ENCODE peak calls at places on chromosomes 6 and 20, in six cellular contexts. One of them, this sample, is unnamed.

GRCh38 chr6:16136086-16136485 is 7.2 kb downstream of the MYLIP start:
- DNase-seq in HCT116: no peak
- DNase-seq in GM12878: no peak
- DNase-seq in HepG2: no peak
- DNase-seq in K562: peak
- DNase-seq in SK-N-SH: no peak
- DNase-seq in this sample: no peak

GRCh38 chr6:88662653-88663174 is 300.7 kb downstream of the RNGTT start:
- DNase-seq in HCT116: no peak
- DNase-seq in GM12878: peak
- DNase-seq in HepG2: no peak
- DNase-seq in K562: no peak
- DNase-seq in SK-N-SH: no peak
- DNase-seq in this sample: no peak

GRCh38 chr6:169661357-169661756 is 40.5 kb downstream of the WDR27 start:
- DNase-seq in HCT116: no peak
- DNase-seq in GM12878: no peak
- DNase-seq in HepG2: no peak
- DNase-seq in K562: no peak
- DNase-seq in SK-N-SH: no peak
- DNase-seq in this sample: no peak

GRCh38 chr6:90144928-90145520 is 151.6 kb downstream of the BACH2 start:
- DNase-seq in HCT116: no peak
- DNase-seq in GM12878: no peak
- DNase-seq in HepG2: no peak
- DNase-seq in K562: no peak
- DNase-seq in SK-N-SH: no peak
- DNase-seq in this sample: no peak

GRCh38 chr20:64146936-64147451 is 17.3 kb upstream of the MYT1 start:
- DNase-seq in HCT116: no peak
- DNase-seq in GM12878: no peak
- DNase-seq in HepG2: no peak
- DNase-seq in K562: no peak
- DNase-seq in SK-N-SH: no peak
- DNase-seq in this sample: no peak

GRCh38 chr6:53903357-53903756 is 108.6 kb downstream of the LRRC1 start:
- DNase-seq in HCT116: no peak
- DNase-seq in GM12878: no peak
- DNase-seq in HepG2: no peak
- DNase-seq in K562: no peak
- DNase-seq in SK-N-SH: no peak
- DNase-seq in this sample: no peak

GRCh38 chr20:57560554-57561355 is at the start of gene PCK1:
- DNase-seq in HCT116: no peak
- DNase-seq in GM12878: no peak
- DNase-seq in HepG2: peak
- DNase-seq in K562: peak
- DNase-seq in SK-N-SH: no peak
- DNase-seq in this sample: no peak

GRCh38 chr20:57653546-57653900 is 33.3 kb upstream of the ZBP1 start:
- DNase-seq in HCT116: no peak
- DNase-seq in GM12878: no peak
- DNase-seq in HepG2: no peak
- DNase-seq in K562: no peak
- DNase-seq in SK-N-SH: peak
- DNase-seq in this sample: no peak

GRCh38 chr6:4369616-4370015 is 234.2 kb upstream of the ECI2 start:
- DNase-seq in HCT116: no peak
- DNase-seq in GM12878: no peak
- DNase-seq in HepG2: no peak
- DNase-seq in K562: no peak
- DNase-seq in SK-N-SH: no peak
- DNase-seq in this sample: peak

GRCh38 chr6:139540276-139540675 is 165.8 kb upstream of the CITED2 start:
- DNase-seq in HCT116: no peak
- DNase-seq in GM12878: peak
- DNase-seq in HepG2: no peak
- DNase-seq in K562: no peak
- DNase-seq in SK-N-SH: no peak
- DNase-seq in this sample: no peak

GRCh38 chr6:20907486-20908071 is 373.3 kb downstream of the CDKAL1 start:
- DNase-seq in HCT116: no peak
- DNase-seq in GM12878: no peak
- DNase-seq in HepG2: no peak
- DNase-seq in K562: peak
- DNase-seq in SK-N-SH: no peak
- DNase-seq in this sample: no peak

GRCh38 chr6:168223150-168223549 is 96.4 kb downstream of the DACT2 start:
- DNase-seq in HCT116: no peak
- DNase-seq in GM12878: no peak
- DNase-seq in HepG2: no peak
- DNase-seq in K562: no peak
- DNase-seq in SK-N-SH: no peak
- DNase-seq in this sample: no peak

GRCh38 chr6:168226095-168226781 is 93.3 kb downstream of the DACT2 start:
- DNase-seq in HCT116: no peak
- DNase-seq in GM12878: no peak
- DNase-seq in HepG2: no peak
- DNase-seq in K562: no peak
- DNase-seq in SK-N-SH: no peak
- DNase-seq in this sample: no peak

GRCh38 chr6:168223755-168224154 is 95.8 kb downstream of the DACT2 start:
- DNase-seq in HCT116: no peak
- DNase-seq in GM12878: no peak
- DNase-seq in HepG2: no peak
- DNase-seq in K562: no peak
- DNase-seq in SK-N-SH: no peak
- DNase-seq in this sample: no peak

GRCh38 chr6:168226832-168227434 is 92.6 kb downstream of the DACT2 start:
- DNase-seq in HCT116: no peak
- DNase-seq in GM12878: no peak
- DNase-seq in HepG2: peak
- DNase-seq in K562: no peak
- DNase-seq in SK-N-SH: no peak
- DNase-seq in this sample: no peak

GRCh38 chr6:168225471-168225901 is 94.1 kb downstream of the DACT2 start:
- DNase-seq in HCT116: no peak
- DNase-seq in GM12878: no peak
- DNase-seq in HepG2: no peak
- DNase-seq in K562: no peak
- DNase-seq in SK-N-SH: no peak
- DNase-seq in this sample: no peak
- TF ChIP-seq JUND in HCT116: no peak
- TF ChIP-seq JUND in GM12878: no peak
- TF ChIP-seq JUND in HepG2: no peak
- TF ChIP-seq JUND in K562: no peak
- TF ChIP-seq JUND in SK-N-SH: no peak
- TF ChIP-seq JUND in this sample: no peak

GRCh38 chr6:22253955-22254655 is 42.7 kb downstream of the PRL start:
- DNase-seq in HCT116: no peak
- DNase-seq in GM12878: no peak
- DNase-seq in HepG2: no peak
- DNase-seq in K562: no peak
- DNase-seq in SK-N-SH: no peak
- DNase-seq in this sample: no peak

GRCh38 chr6:22248513-22249308 is 48.1 kb downstream of the PRL start:
- DNase-seq in HCT116: no peak
- DNase-seq in GM12878: no peak
- DNase-seq in HepG2: peak
- DNase-seq in K562: no peak
- DNase-seq in SK-N-SH: no peak
- DNase-seq in this sample: no peak

GRCh38 chr6:22249646-22250045 is 47.2 kb downstream of the PRL start:
- DNase-seq in HCT116: no peak
- DNase-seq in GM12878: no peak
- DNase-seq in HepG2: no peak
- DNase-seq in K562: no peak
- DNase-seq in SK-N-SH: no peak
- DNase-seq in this sample: no peak

GRCh38 chr6:22250486-22250885 is 46.4 kb downstream of the PRL start:
- DNase-seq in HCT116: no peak
- DNase-seq in GM12878: no peak
- DNase-seq in HepG2: no peak
- DNase-seq in K562: no peak
- DNase-seq in SK-N-SH: no peak
- DNase-seq in this sample: no peak

GRCh38 chr6:22251331-22251730 is 45.5 kb downstream of the PRL start:
- DNase-seq in HCT116: no peak
- DNase-seq in GM12878: no peak
- DNase-seq in HepG2: no peak
- DNase-seq in K562: no peak
- DNase-seq in SK-N-SH: no peak
- DNase-seq in this sample: no peak
- TF ChIP-seq JUND in HCT116: no peak
- TF ChIP-seq JUND in GM12878: no peak
- TF ChIP-seq JUND in HepG2: no peak
- TF ChIP-seq JUND in K562: no peak
- TF ChIP-seq JUND in SK-N-SH: peak
- TF ChIP-seq JUND in this sample: no peak

GRCh38 chr20:24651973-24652340 is 182.5 kb downstream of the SYNDIG1 start:
- DNase-seq in HCT116: no peak
- DNase-seq in GM12878: no peak
- DNase-seq in HepG2: no peak
- DNase-seq in K562: no peak
- DNase-seq in SK-N-SH: no peak
- DNase-seq in this sample: no peak

GRCh38 chr20:24648919-24649318 is 179.5 kb downstream of the SYNDIG1 start:
- DNase-seq in HCT116: no peak
- DNase-seq in GM12878: peak
- DNase-seq in HepG2: no peak
- DNase-seq in K562: no peak
- DNase-seq in SK-N-SH: no peak
- DNase-seq in this sample: no peak

GRCh38 chr20:24650091-24650490 is 180.7 kb downstream of the SYNDIG1 start:
- DNase-seq in HCT116: no peak
- DNase-seq in GM12878: no peak
- DNase-seq in HepG2: no peak
- DNase-seq in K562: no peak
- DNase-seq in SK-N-SH: no peak
- DNase-seq in this sample: no peak

GRCh38 chr20:24653306-24653705 is 183.9 kb downstream of the SYNDIG1 start:
- DNase-seq in HCT116: no peak
- DNase-seq in GM12878: no peak
- DNase-seq in HepG2: no peak
- DNase-seq in K562: no peak
- DNase-seq in SK-N-SH: no peak
- DNase-seq in this sample: no peak

DNA sequence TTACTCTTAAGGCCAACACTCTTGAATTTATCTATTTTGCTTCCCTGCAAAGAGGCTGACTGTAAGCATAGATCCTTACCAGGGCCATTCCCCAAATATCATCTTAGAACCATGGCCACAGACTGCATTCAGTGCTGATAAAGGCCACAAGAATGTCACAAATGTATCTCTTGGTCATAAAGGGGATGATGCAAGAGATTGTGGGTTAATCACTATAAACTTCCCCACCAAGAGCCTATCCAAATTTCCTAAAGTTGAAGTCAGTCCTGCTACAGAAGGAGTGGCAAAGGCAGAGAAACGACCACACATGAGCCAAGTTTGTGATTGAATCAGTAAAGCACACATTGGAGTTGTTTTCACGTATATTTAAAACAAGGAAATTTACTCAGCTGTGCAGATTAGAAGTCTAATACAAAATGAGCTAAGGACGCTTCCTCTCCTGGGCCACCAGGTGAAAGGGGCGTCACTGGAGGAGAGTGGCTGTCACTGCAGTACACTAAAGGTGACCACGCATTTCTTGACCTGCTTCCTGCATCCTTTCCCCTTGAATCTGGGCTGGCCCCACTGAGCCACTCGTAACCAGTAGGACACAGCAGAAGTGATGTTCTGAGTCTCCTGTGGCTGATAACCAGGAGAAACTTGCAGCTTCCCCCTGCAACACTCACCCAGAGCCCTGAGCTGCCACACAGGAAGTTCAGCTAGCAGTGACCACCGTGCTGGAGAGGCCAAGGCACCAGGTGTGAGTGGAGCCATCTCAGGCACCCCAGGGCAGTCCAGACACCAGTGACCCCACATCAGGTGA is 181.9 kb downstream of the SYNDIG1 start:
- DNase-seq in HCT116: no peak
- DNase-seq in GM12878: no peak
- DNase-seq in HepG2: no peak
- DNase-seq in K562: no peak
- DNase-seq in SK-N-SH: no peak
- DNase-seq in this sample: peak
- TF ChIP-seq JUND in HCT116: no peak
- TF ChIP-seq JUND in GM12878: no peak
- TF ChIP-seq JUND in HepG2: no peak
- TF ChIP-seq JUND in K562: no peak
- TF ChIP-seq JUND in SK-N-SH: peak
- TF ChIP-seq JUND in this sample: no peak

DNA sequence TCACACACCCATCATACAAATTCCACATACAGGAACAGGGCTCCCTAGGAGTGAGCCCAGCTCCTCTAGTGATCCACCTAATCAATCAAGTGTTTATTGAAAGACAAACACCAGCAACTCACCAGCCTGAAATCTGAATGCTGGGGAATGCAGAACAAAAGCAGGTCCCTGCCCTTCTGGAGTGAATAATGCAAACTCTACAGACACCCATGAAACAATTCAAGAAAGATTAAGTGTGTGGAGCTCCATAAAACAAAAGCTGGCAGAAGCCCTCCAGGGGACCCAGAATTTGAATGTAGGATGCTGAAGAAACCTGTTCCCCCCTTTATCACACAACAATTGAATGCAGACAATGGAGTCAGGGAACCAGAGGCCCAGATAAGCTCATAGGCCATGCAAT is 396.6 kb upstream of the JARID2 start:
- DNase-seq in HCT116: no peak
- DNase-seq in GM12878: no peak
- DNase-seq in HepG2: no peak
- DNase-seq in K562: no peak
- DNase-seq in SK-N-SH: no peak
- DNase-seq in this sample: no peak
- TF ChIP-seq JUND in HCT116: no peak
- TF ChIP-seq JUND in GM12878: no peak
- TF ChIP-seq JUND in HepG2: no peak
- TF ChIP-seq JUND in K562: no peak
- TF ChIP-seq JUND in SK-N-SH: no peak
- TF ChIP-seq JUND in this sample: no peak

DNA sequence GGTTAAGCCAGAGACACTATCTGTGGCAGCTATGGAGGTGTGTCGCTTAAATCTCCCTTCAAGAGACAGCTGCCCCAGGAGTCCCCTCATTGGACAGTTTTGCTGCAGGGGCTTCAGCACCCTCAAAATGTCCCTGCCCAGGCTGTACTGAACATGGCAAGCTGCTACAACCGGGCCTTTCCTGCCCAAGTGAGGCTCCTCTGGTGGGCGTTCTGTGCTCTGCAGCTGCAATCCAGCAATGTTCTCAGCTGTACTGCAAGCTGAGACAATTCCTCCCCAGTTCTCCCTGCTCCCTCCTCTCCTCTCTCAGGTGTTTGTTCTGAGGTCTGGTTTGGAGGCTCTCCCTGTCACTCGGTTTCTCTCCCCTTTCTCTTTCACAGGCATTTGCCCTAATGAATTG is 190.8 kb upstream of the LAMP5 start:
- DNase-seq in HCT116: peak
- DNase-seq in GM12878: no peak
- DNase-seq in HepG2: peak
- DNase-seq in K562: peak
- DNase-seq in SK-N-SH: peak
- DNase-seq in this sample: no peak
- TF ChIP-seq JUND in HCT116: no peak
- TF ChIP-seq JUND in GM12878: no peak
- TF ChIP-seq JUND in HepG2: no peak
- TF ChIP-seq JUND in K562: no peak
- TF ChIP-seq JUND in SK-N-SH: no peak
- TF ChIP-seq JUND in this sample: no peak